ENCODE peak calls at places on chromosome 19, in five cellular contexts. B is K562, Q is SK-N-SH, T is A549, W is HepG2. A is an unnamed sample.

GRCh38 chr19:40286674-40287421 is 1.7 kb upstream of the AKT2 start:
- DNase-seq in W (no peak), Q (no peak), T (no peak), B (no peak), A (no peak)

GRCh38 chr19:44202470-44202869 is 9.9 kb upstream of the ZNF227 start:
- DNase-seq in B (no peak), T (no peak), W (no peak), Q (no peak), A (peak; percentile 51)

GRCh38 chr19:40431698-40432097 is 5.9 kb upstream of the SERTAD1 start:
- DNase-seq in B (no peak), T (no peak), Q (no peak), W (no peak), A (no peak)

GRCh38 chr19:54209058-54209747 is 8.5 kb downstream of the RPS9 start:
- DNase-seq in B (no peak), W (no peak), T (no peak), Q (peak; percentile 62), A (no peak)

GRCh38 chr19:18657590-18658365 is 20.9 kb downstream of the KLHL26 start:
- DNase-seq in T (no peak), Q (peak; percentile 76), W (no peak), B (peak; percentile 70), A (peak; percentile 91)

GRCh38 chr19:45922281-45922680 is 7.7 kb upstream of the NANOS2 start:
- DNase-seq in W (peak; percentile 34), B (no peak), T (peak; percentile 66), Q (no peak), A (no peak)

GRCh38 chr19:7756258-7756657 is 6.8 kb upstream of the CLEC4M start:
- DNase-seq in Q (no peak), B (no peak), T (no peak), W (no peak), A (no peak)

GRCh38 chr19:18795540-18795939 is 4.4 kb upstream of the COMP start:
- DNase-seq in Q (peak; percentile 82), W (no peak), B (no peak), T (no peak), A (no peak)

GRCh38 chr19:31496076-31496475 is 146.8 kb upstream of the TSHZ3 start:
- DNase-seq in Q (no peak), W (no peak), B (no peak), T (no peak), A (no peak)

GRCh38 chr19:46513461-46514236 is 18.0 kb upstream of the PNMA8B start:
- DNase-seq in T (peak; percentile 88), W (peak; percentile 44), B (peak; percentile 89), Q (peak; percentile 87), A (peak; percentile 51)

GRCh38 chr19:5132698-5133651 is 164.1 kb downstream of the KDM4B start:
- DNase-seq in Q (no peak), T (no peak), B (no peak), W (no peak), A (no peak)

GRCh38 chr19:50607874-50608785 is 31.6 kb downstream of the SYT3 start:
- DNase-seq in B (peak; percentile 91), T (peak; percentile 97), Q (peak; percentile 92), W (peak; percentile 31), A (peak; percentile 67)
- TF ChIP-seq SMC3 in B (peak; percentile 86), T (peak; percentile 78), Q (peak; percentile 72), W (no peak), A (peak; percentile 15)

GRCh38 chr19:1206733-1207301 is 1.2 kb downstream of the STK11 start:
- DNase-seq in B (no peak), T (no peak), W (no peak), Q (no peak), A (no peak)
- TF ChIP-seq SMC3 in B (no peak), T (no peak), W (no peak), Q (no peak), A (no peak)

DNA sequence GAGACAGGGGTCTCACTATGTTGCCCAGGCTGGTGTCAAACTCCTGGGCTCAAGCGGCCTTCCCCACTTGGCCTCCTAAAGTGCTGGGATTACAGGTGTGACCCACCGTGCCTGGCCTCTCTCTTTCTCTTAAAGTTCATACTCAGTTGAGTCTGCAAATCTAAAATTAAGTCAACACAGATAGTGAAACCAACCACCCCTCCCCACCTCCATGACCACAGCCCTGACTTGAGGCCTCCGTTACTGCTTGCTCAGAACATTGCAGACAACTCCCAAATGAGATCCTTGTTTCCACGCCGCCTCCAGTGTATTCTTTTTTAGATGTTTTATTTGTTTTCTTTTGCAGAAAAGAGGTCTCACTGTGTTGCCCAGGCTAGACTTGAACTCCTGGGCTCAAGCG is 94.4 kb downstream of the CACNA1A start:
- DNase-seq in W (no peak), T (no peak), B (no peak), Q (no peak), A (no peak)
- TF ChIP-seq SMC3 in W (no peak), T (no peak), B (no peak), Q (no peak), A (no peak)

GRCh38 chr19:36266375-36266961 is 51.6 kb downstream of the ZNF146 start:
- DNase-seq in W (no peak), Q (no peak), B (peak; percentile 87), T (no peak), A (no peak)
- TF ChIP-seq SMC3 in W (no peak), Q (no peak), B (no peak), T (no peak), A (no peak)

DNA sequence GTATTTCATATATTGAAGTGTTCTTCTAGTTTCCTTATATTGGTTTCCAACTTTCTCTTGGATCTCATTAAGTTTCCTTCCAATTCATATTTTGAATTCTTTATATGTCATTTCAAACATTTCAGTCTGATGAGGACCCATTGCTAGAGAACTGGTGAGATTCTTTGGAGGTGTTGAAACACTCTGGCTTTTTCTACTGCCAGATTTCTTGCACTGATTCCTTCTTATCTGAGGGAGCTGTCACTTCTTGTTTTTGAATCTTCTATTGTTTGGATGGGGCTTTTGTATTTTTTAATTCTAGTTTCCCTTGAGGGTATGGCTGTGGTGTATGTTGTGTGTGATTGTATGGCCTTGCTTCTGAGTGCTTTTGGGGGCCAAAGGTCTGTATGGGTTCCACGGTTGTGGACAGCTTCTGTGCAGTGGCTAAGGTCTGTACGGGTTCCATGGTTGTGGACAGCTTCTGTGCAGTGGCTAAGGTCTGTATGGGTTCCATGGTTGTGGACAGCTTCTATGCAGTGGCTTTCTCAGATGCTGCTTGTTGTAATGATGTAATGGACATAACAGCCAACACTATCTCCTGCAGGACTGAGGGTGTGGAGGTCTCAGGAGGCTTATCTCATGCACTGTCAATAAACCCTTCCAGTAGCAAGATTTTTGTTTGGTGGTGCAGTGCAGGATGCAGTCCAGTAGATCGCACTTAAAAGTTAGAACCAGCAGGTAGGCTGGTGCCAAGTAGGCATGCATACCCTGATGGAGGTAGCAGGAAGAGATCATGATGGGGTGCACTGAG is 36.8 kb downstream of the ACSBG2 start:
- DNase-seq in Q (no peak), B (no peak), W (no peak), T (no peak), A (no peak)
- TF ChIP-seq SMC3 in Q (no peak), B (no peak), W (no peak), T (no peak), A (no peak)